ENCODE peak calls at places on chromosomes 5 and 9, in four cellular contexts. X, W, E and O are unnamed samples.

GRCh38 chr9:123753011-123753410 is 176.9 kb downstream of the DENND1A start:
- DNase-seq in W (no peak), E (no peak), X (no peak), O (no peak)

GRCh38 chr5:76874088-76874581 is 24.3 kb downstream of the S100Z start:
- DNase-seq in W (no peak), X (no peak), E (no peak), O (no peak)

GRCh38 chr5:33834334-33834733 is 57.5 kb downstream of the ADAMTS12 start:
- DNase-seq in E (no peak), X (no peak), W (no peak), O (no peak)

GRCh38 chr5:54718647-54719046 is 201.1 kb downstream of the SNX18 start:
- DNase-seq in E (no peak), X (no peak), W (peak; percentile 30), O (no peak)

GRCh38 chr5:166262395-166262794 is 2029.0 kb upstream of the WWC1 start:
- DNase-seq in X (no peak), E (no peak), W (no peak), O (no peak)

GRCh38 chr5:134948929-134949328 is 18.8 kb upstream of the CATSPER3 start:
- DNase-seq in E (no peak), W (no peak), X (no peak), O (no peak)

GRCh38 chr9:124658165-124659017 is 112.7 kb downstream of the NR6A1 start:
- DNase-seq in W (peak; percentile 59), E (no peak), X (peak; percentile 76), O (peak; percentile 79)

GRCh38 chr5:43121565-43122484 is 1.1 kb downstream of the ZNF131 start:
- DNase-seq in X (peak; percentile 49), W (no peak), E (no peak), O (no peak)

GRCh38 chr5:171647900-171648253 is 137.7 kb upstream of the SMIM23 start:
- DNase-seq in W (no peak), E (no peak), X (no peak), O (no peak)

GRCh38 chr9:119884411-119884810 is 515.2 kb upstream of the BRINP1 start:
- DNase-seq in X (no peak), E (peak; percentile 7), W (no peak), O (no peak)

GRCh38 chr5:139394123-139394653 is 716 bp downstream of the PROB1 start:
- DNase-seq in E (no peak), X (peak; percentile 83), W (no peak), O (no peak)

GRCh38 chr9:135254176-135255032 is 166.9 kb downstream of the OLFM1 start:
- DNase-seq in E (no peak), X (no peak), W (no peak), O (no peak)

GRCh38 chr5:171862624-171863023 is 77.0 kb downstream of the SMIM23 start:
- DNase-seq in E (no peak), X (no peak), W (no peak), O (no peak)

DNA sequence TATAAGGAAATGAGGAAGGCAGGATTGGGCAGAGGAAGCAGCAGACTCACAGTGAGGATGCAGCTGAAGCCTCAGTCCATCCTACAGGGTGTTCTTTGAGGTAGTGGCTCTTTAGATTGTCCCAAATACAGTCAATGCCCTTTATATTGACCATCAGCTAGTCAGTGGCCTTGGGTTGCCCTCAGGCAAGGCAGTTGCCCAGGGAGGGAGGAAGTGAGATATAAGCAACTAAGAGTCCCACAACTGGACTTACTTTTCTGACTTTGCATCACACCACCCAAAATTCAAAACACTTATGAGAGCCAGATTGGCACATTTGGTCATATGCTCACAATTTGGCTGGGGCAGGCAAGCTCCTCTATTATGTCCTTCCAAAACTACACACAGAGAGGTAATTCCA is 9.4 kb upstream of the SLC12A2 start:
- DNase-seq in E (no peak), X (no peak), W (no peak), O (no peak)
- TF ChIP-seq EP300 in E (no peak), X (no peak), W (no peak), O (no peak)

GRCh38 chr9:86324901-86325300 is 29.3 kb downstream of the TUT7 start:
- DNase-seq in X (no peak), E (no peak), W (no peak), O (no peak)
- H3K36me3 ChIP-seq in X (peaks cover 77% of the 10 kb centered on the region), E (peaks cover 3% of the 10 kb centered on the region), W (peaks cover 99% of the 10 kb centered on the region), O (peaks cover 97% of the 10 kb centered on the region)

GRCh38 chr9:136373300-136374182 is at the start of gene CARD9:
- DNase-seq in X (peak; percentile 83), E (no peak), W (no peak), O (no peak)
- TF ChIP-seq POLR2AphosphoS5 in X (no peak), E (no peak), W (no peak), O (no peak)

GRCh38 chr5:67773439-67773988 is 442.0 kb upstream of the PIK3R1 start:
- DNase-seq in E (no peak), W (no peak), X (no peak), O (no peak)
- TF ChIP-seq EP300 in E (no peak), W (no peak), X (no peak), O (no peak)

GRCh38 chr9:86073839-86074238 is 25.5 kb downstream of the GOLM1 start:
- DNase-seq in E (no peak), W (no peak), X (no peak), O (no peak)
- H3K36me3 ChIP-seq in E (no peaks in the 10 kb centered on the region), W (peaks cover 11% of the 10 kb centered on the region), X (no peaks in the 10 kb centered on the region), O (peaks cover 4% of the 10 kb centered on the region)

DNA sequence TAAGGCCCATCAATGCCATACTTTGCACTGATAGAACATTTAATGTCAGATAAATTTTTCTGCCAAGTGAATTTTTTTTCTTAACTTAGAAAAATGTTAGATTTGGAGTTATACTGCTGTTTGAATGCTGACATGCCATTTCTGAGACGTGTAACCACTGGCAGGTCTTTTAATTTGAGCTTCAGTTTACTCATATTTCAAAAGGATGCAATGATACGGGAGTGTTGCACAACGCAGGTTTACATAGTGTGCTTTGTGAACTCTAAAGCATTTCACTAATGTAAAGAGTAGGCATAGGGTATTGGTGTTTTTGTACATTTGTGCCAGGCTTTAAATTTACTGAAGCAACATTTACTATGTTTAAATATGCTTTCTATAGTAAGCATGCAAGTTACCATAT is 4.2 kb downstream of the ZBTB43 start:
- DNase-seq in X (no peak), E (no peak), W (no peak), O (no peak)
- TF ChIP-seq POLR2AphosphoS5 in X (no peak), E (no peak), W (no peak), O (no peak)

GRCh38 chr9:34430843-34431437 is 27.4 kb downstream of the FAM219A start:
- DNase-seq in W (peak; percentile 57), E (peak; percentile 34), X (peak; percentile 79), O (no peak)
- TF ChIP-seq EP300 in W (no peak), E (no peak), X (peak; percentile 71), O (no peak)

DNA sequence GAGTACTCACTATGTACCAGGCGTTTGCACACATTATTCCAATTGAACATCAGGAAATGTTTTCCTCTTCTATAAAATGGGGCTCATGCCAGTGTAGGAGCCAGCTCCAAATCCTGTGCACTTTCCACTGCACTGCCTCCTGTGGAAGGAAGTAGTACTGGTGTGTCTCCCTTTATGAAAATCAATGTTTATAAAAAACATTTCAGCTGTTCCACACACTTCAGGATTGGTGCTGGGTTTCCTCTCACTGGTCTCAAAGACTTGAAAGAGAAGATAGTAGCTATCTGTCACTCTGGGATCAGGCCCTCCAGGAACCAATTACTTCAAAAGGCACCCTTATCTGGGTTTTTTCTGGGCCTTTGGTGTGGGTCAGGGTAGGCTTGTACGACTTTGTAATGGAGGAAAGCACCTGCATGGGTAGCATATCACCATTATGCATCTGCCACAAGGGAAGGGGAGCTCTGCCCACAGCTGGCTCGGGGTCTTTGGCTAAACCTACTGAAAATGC is 32.5 kb downstream of the RAB14 start:
- DNase-seq in E (no peak), W (no peak), X (peak; percentile 18), O (no peak)
- H3K36me3 ChIP-seq in E (no peaks in the 10 kb centered on the region), W (peaks cover 91% of the 10 kb centered on the region), X (peaks cover 54% of the 10 kb centered on the region), O (peaks cover 61% of the 10 kb centered on the region)

GRCh38 chr9:133131506-133131905 is 10.5 kb upstream of the RALGDS start:
- DNase-seq in E (no peak), X (no peak), W (no peak), O (no peak)

GRCh38 chr9:133134419-133135190 is 13.6 kb upstream of the RALGDS start:
- DNase-seq in X (no peak), W (no peak), E (no peak), O (peak; percentile 74)

GRCh38 chr9:133132174-133132573 is 11.1 kb upstream of the RALGDS start:
- DNase-seq in E (no peak), X (no peak), W (no peak), O (no peak)

GRCh38 chr9:133135193-133135745 is 14.2 kb upstream of the RALGDS start:
- DNase-seq in W (peak; percentile 87), X (peak; percentile 44), E (no peak), O (peak; percentile 84)

GRCh38 chr9:133133680-133134418 is 12.8 kb upstream of the RALGDS start:
- DNase-seq in E (no peak), X (peak; percentile 90), W (peak; percentile 93), O (peak; percentile 97)
- TF ChIP-seq POLR2AphosphoS5 in E (no peak), X (peak; percentile 74), W (peak; percentile 88), O (peak; percentile 19)